ENCODE peak calls at places on chromosomes 16 and 17, in four cellular contexts. U is IMR-90, X is omental fat pad, M is thyroid gland. L is an unnamed sample.
A peak's percentile ranks its signal among the peaks of the same experiment; 100 is the strongest.

GRCh38 chr16:2085669-2086068 is 37.9 kb downstream of the TSC2 start:
- DNase-seq in U (no peak), X (no peak), M (no peak), L (peak; percentile 19)

GRCh38 chr17:74210191-74211140 is 2.9 kb upstream of the TTYH2 start:
- DNase-seq in U (peak; percentile 58), X (no peak), M (peak; percentile 68), L (peak; percentile 75)

GRCh38 chr16:25177831-25178688 is 38.7 kb upstream of the AQP8 start:
- DNase-seq in U (no peak), X (no peak), M (no peak), L (peak; percentile 19)

GRCh38 chr17:38674013-38674748 is 576 bp downstream of the EPOP start:
- DNase-seq in U (no peak), X (no peak), M (peak; percentile 8), L (no peak)

GRCh38 chr16:8572919-8573724 is 17.2 kb downstream of the TMEM114 start:
- DNase-seq in U (peak; percentile 37), X (no peak), M (no peak), L (peak; percentile 82)

GRCh38 chr17:8488931-8489330 is 53.2 kb downstream of the NDEL1 start:
- DNase-seq in U (peak; percentile 98), X (no peak), M (no peak), L (peak; percentile 98)

GRCh38 chr17:31497994-31498826 is 106.7 kb downstream of the RAB11FIP4 start:
- DNase-seq in U (no peak), X (no peak), M (no peak), L (no peak)

GRCh38 chr17:81494984-81495383 is 17.6 kb downstream of the ACTG1 start:
- DNase-seq in U (no peak), X (no peak), M (peak; percentile 31), L (peak; percentile 62)

GRCh38 chr17:68277807-68278206 is 13.1 kb downstream of the SLC16A6 start:
- DNase-seq in U (no peak), X (no peak), M (no peak), L (peak; percentile 16)

GRCh38 chr16:87310610-87311009 is 6.6 kb downstream of the C16orf95 start:
- DNase-seq in U (no peak), X (no peak), M (no peak), L (no peak)

GRCh38 chr16:79327836-79328235 is 272.7 kb downstream of the MAF start:
- DNase-seq in U (no peak), X (no peak), M (no peak), L (no peak)

GRCh38 chr17:9900019-9900594 is 5.0 kb downstream of the RCVRN start:
- DNase-seq in U (no peak), X (no peak), M (no peak), L (no peak)

GRCh38 chr17:75153854-75154194 is 488 bp downstream of the JPT1 start:
- DNase-seq in U (no peak), X (no peak), M (no peak), L (no peak)

GRCh38 chr17:50693041-50693682 is 14.6 kb downstream of the ANKRD40 start:
- DNase-seq in U (peak; percentile 70), X (no peak), M (no peak), L (peak; percentile 43)

GRCh38 chr16:69626256-69626655 is 60.5 kb downstream of the NFAT5 start:
- DNase-seq in U (peak; percentile 50), X (no peak), M (no peak), L (peak; percentile 50)

GRCh38 chr17:79628861-79629547 is 18.2 kb upstream of the RBFOX3 start:
- DNase-seq in U (no peak), X (peak; percentile 9), M (no peak), L (no peak)

GRCh38 chr17:31357831-31358400 is 33.6 kb upstream of the RAB11FIP4 start:
- DNase-seq in U (peak; percentile 47), X (no peak), M (no peak), L (peak; percentile 26)

GRCh38 chr17:8753976-8754440 is 4.3 kb downstream of the SPDYE4 start:
- DNase-seq in U (peak; percentile 6), X (no peak), M (no peak), L (peak; percentile 57)

GRCh38 chr17:17564896-17565295 is 26.6 kb downstream of the PEMT start:
- DNase-seq in U (no peak), X (no peak), M (no peak), L (no peak)

GRCh38 chr17:75182319-75182568 is 515 bp downstream of the SUMO2 start:
- DNase-seq in U (no peak), X (no peak), M (no peak), L (no peak)

GRCh38 chr17:57034807-57035754 is 50.0 kb upstream of the AKAP1 start:
- DNase-seq in U (no peak), X (no peak), M (peak; percentile 73), L (no peak)

GRCh38 chr17:38579934-38580333 is 25.8 kb downstream of the SRCIN1 start:
- DNase-seq in U (peak; percentile 13), X (no peak), M (peak; percentile 43), L (peak; percentile 32)

GRCh38 chr17:9115446-9116265 is 94.3 kb downstream of the NTN1 start:
- DNase-seq in U (peak; percentile 6), X (no peak), M (peak; percentile 12), L (peak; percentile 53)

GRCh38 chr16:50821586-50821985 is 79.7 kb downstream of the CYLD start:
- DNase-seq in U (peak; percentile 23), X (no peak), M (no peak), L (no peak)

GRCh38 chr17:10316986-10317834 is 55.6 kb downstream of the MYH13 start:
- DNase-seq in U (peak; percentile 41), X (peak; percentile 65), M (peak; percentile 64), L (peak; percentile 28)

GRCh38 chr17:73307130-73307529 is 4.7 kb downstream of the CDC42EP4 start:
- DNase-seq in U (no peak), X (no peak), M (peak; percentile 90), L (no peak)

GRCh38 chr17:12995896-12996295 is 21.9 kb downstream of the ELAC2 start:
- DNase-seq in U (no peak), X (no peak), M (no peak), L (no peak)

GRCh38 chr17:14464741-14465140 is 163.9 kb downstream of the HS3ST3B1 start:
- DNase-seq in U (peak; percentile 70), X (no peak), M (no peak), L (peak; percentile 38)

GRCh38 chr16:21302898-21303528 is 24.9 kb upstream of the CRYM start:
- DNase-seq in U (peak; percentile 93), X (no peak), M (no peak), L (peak; percentile 86)

GRCh38 chr16:1137604-1138003 is 15.3 kb upstream of the CACNA1H start:
- DNase-seq in U (peak; percentile 57), X (no peak), M (no peak), L (peak; percentile 60)

GRCh38 chr16:8370374-8371015 is 219.8 kb downstream of the TMEM114 start:
- DNase-seq in U (peak; percentile 7), X (no peak), M (no peak), L (peak; percentile 1)

GRCh38 chr17:14299261-14300093 is 1.4 kb upstream of the HS3ST3B1 start:
- DNase-seq in U (no peak), X (no peak), M (peak; percentile 21), L (peak; percentile 72)

GRCh38 chr17:73657473-73658116 is 13.3 kb upstream of the SDK2 start:
- DNase-seq in U (no peak), X (no peak), M (peak; percentile 38), L (peak; percentile 29)

GRCh38 chr17:77373298-77374169 is 232.8 kb downstream of the SEC14L1 start:
- DNase-seq in U (no peak), X (no peak), M (peak; percentile 76), L (peak; percentile 45)
- TF ChIP-seq CTCF in U (no peak), X (no peak), M (no peak), L (no peak)

GRCh38 chr16:88763502-88764053 is 21.4 kb downstream of the PIEZO1 start:
- DNase-seq in U (no peak), X (no peak), M (peak; percentile 68), L (no peak)
- TF ChIP-seq CTCF in U (no peak), X (no peak), M (no peak), L (no peak)

DNA sequence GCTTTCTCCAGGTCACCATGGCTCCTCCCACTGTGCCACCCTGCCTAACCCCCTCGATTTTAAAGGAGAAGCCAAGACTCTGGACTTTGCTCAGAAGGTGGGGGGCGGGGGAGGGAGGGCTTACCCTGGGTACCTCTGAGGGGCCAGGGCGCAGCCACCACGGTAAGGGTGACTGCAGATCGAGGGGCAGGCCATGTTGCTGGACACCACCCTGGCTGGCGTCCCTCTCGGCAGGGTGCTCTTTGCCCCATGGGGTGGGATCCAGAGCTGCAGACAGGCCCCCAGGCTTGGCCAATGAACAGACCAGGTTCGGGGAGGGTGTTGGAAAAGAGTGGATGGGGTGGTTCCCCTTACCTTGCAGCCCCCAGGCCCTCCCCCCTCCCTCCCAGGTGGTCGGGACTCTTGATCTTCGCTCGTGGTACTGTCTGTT is 392 bp upstream of the GRB7 start:
- DNase-seq in U (no peak), X (no peak), M (no peak), L (no peak)
- TF ChIP-seq CTCF in U (no peak), X (no peak), M (no peak), L (no peak)

GRCh38 chr17:76500074-76500744 is 1.0 kb downstream of the RHBDF2 start:
- DNase-seq in U (no peak), X (no peak), M (peak; percentile 28), L (no peak)

GRCh38 chr17:76497979-76498885 is 3.0 kb downstream of the RHBDF2 start:
- DNase-seq in U (peak; percentile 93), X (no peak), M (peak; percentile 93), L (peak; percentile 90)

GRCh38 chr17:76500745-76501017 is 542 bp downstream of the RHBDF2 start:
- DNase-seq in U (no peak), X (no peak), M (no peak), L (no peak)

GRCh38 chr17:76497699-76497978 is 3.6 kb downstream of the RHBDF2 start:
- DNase-seq in U (no peak), X (no peak), M (no peak), L (no peak)

GRCh38 chr17:76498886-76499667 is 2.1 kb downstream of the RHBDF2 start:
- DNase-seq in U (no peak), X (no peak), M (peak; percentile 44), L (no peak)
- TF ChIP-seq CTCF in U (no peak), X (no peak), M (no peak), L (no peak)

DNA sequence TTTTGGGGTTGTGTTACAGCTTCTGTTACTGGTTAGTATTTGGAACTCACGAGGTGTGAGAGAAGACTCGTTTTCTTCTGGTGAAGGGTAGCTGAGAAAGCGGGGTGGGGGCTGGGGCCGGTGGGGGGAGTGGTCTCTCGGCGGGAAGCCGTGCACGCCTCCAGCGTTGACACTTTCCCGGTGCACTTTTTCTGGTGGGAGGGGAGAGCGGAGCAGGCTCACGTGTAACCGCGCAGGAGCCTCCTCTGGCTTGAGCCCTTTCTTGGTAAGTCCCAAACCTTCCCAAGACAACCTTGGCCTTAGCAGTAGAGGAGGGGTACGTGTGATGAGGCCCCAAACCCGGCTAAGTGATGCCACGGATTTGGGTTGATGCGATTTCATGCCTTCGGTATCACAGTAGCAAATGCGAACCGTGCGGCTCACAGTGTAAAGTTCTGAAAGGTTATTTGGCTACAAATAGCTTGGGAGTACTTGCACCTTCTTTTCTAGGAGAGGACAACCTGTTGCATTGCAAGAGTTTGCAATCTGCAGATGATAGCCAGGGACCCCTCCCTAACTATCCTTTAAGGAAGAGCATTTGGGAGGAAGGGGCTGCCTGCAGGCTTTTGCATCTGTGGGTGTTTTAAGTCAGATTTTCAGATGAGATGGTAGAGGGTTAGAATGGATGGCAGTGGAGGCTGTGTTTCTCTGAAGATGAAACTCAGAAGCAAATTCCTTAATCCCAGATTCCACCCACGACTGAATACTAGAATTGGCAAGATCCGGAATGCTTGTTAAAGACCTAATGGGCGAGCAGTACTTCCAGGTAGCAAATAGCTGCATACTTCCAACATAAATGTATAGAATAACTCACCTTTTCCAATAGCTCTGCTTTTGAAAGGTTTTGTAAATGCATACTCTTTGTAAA is 1.5 kb downstream of the HLF start:
- DNase-seq in U (no peak), X (no peak), M (peak; percentile 64), L (no peak)
- TF ChIP-seq CTCF in U (no peak), X (no peak), M (no peak), L (no peak)

L was measured in choroid plexus epithelial cell.